ENCODE peak calls at places on chromosomes 5 and 9, in six cellular contexts. C is stomach, R is heart right ventricle, P is OCI-LY7, X is vagina, L is ovary. M is an unnamed sample. For H3K4me1, the result is how much of the 10 kb centered on the place peaks cover.

GRCh38 chr5:21802869-21803490 is 1050.2 kb downstream of the CDH12 start:
- DNase-seq in C (no peak), R (no peak), P (peak), X (no peak), L (no peak), M (no peak)

GRCh38 chr9:33785914-33786313 is 9.4 kb upstream of the PRSS3 start:
- DNase-seq in C (no peak), R (no peak), P (peak), X (no peak), L (no peak), M (no peak)

GRCh38 chr9:133457233-133457632 is 2.5 kb upstream of the CACFD1 start:
- DNase-seq in C (no peak), R (no peak), P (peak), X (no peak), L (no peak), M (no peak)

GRCh38 chr9:109440797-109441287 is 57.3 kb downstream of the PTPN3 start:
- DNase-seq in C (peak), R (peak), P (peak), X (no peak), L (peak), M (peak)

GRCh38 chr5:150256416-150257064 is 33.0 kb downstream of the CAMK2A start:
- DNase-seq in C (no peak), R (no peak), P (no peak), X (no peak), L (no peak), M (no peak)

GRCh38 chr5:96975656-96976055 is 39.8 kb downstream of the LNPEP start:
- DNase-seq in C (no peak), R (no peak), P (no peak), X (no peak), L (no peak), M (no peak)

GRCh38 chr5:124888622-124889521 is 142.4 kb upstream of the ZNF608 start:
- DNase-seq in C (no peak), R (no peak), P (no peak), X (no peak), L (no peak), M (no peak)

GRCh38 chr5:68368280-68368679 is 152.7 kb downstream of the PIK3R1 start:
- DNase-seq in C (no peak), R (no peak), P (no peak), X (no peak), L (no peak), M (no peak)

GRCh38 chr5:159050408-159051091 is 49.2 kb downstream of the EBF1 start:
- DNase-seq in C (no peak), R (peak), P (peak), X (no peak), L (no peak), M (peak)

GRCh38 chr5:73451218-73452130 is 2.9 kb upstream of the FOXD1 start:
- DNase-seq in C (peak), R (peak), P (peak), X (no peak), L (no peak), M (peak)

GRCh38 chr5:164345173-164345572 is 839.8 kb downstream of the MAT2B start:
- DNase-seq in C (no peak), R (peak), P (no peak), X (no peak), L (no peak), M (peak)

GRCh38 chr9:37574996-37575395 is 1.2 kb downstream of the FBXO10 start:
- DNase-seq in C (no peak), R (no peak), P (no peak), X (no peak), L (no peak), M (no peak)
- H3K4me3 ChIP-seq in C (peak), R (no peak), P (peak), X (peak), L (peak), M (peak)

GRCh38 chr9:4081948-4082347 is 217.9 kb downstream of the GLIS3 start:
- DNase-seq in C (no peak), R (no peak), P (no peak), X (no peak), L (no peak), M (no peak)
- H3K27ac ChIP-seq in C (no peak), R (no peak), P (no peak), X (no peak), L (no peak), M (no peak)

GRCh38 chr9:136683173-136683745 is 4.0 kb downstream of the AGPAT2 start:
- DNase-seq in C (no peak), R (no peak), P (no peak), X (no peak), L (no peak), M (no peak)

GRCh38 chr9:136682710-136683109 is 4.5 kb downstream of the AGPAT2 start:
- DNase-seq in C (no peak), R (no peak), P (no peak), X (no peak), L (no peak), M (no peak)

GRCh38 chr9:136684339-136684738 is 2.9 kb downstream of the AGPAT2 start:
- DNase-seq in C (no peak), R (no peak), P (no peak), X (no peak), L (no peak), M (no peak)

GRCh38 chr9:136684799-136685198 is 2.5 kb downstream of the AGPAT2 start:
- DNase-seq in C (no peak), R (no peak), P (no peak), X (no peak), L (no peak), M (peak)

GRCh38 chr9:136683755-136684154 is 3.5 kb downstream of the AGPAT2 start:
- DNase-seq in C (no peak), R (no peak), P (no peak), X (no peak), L (no peak), M (peak)
- H3K4me1 ChIP-seq in C (half or more), R (half or more), P (under half), X (under half), L (under half), M (under half)

DNA sequence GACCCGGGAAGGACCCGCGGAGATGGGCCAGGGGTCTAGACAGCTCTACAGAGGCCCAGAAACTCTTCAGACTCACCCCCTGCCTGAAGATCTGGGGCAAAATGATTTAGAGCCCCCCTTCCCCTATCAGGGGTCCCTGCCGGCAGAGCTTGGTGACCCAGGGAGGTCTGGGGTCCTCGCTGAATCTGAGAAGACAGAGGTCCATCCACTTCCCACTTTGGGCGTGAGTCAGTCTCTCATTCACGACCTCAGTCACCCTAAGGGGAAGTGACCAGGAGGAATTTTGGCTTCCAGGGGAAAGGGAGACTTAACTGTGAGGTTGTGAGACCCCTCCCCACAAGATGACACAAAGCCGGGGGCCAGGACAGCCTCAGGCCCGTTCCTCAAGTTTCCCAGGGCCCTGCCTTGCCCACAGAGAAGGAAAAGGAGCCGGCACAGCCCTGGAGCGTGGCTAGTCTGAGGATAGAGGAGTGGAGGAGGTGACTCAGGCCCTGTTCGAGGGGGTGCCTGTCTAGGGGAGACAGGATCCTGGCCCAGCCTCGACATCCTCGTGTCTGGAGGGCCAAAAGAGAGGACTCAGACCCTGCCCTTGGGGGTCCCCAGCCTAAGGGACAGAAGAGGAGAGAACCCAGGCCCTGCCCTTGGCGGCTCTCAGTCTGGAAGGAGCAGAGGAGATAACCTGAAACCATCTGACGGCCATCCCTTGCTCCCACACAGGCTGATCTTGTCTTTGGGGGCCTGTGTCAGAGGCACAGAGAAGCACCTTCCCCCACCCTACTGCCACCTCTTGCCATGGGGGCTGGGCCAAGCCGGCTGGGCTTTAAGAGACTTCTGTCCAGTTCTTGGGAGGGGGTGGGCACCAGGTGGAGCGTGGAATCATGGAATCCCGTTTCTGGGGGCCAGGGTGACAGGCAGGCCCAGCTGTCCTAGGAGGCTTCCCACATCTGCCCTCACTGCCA is 885 bp downstream of the PDLIM4 start:
- DNase-seq in C (no peak), R (peak), P (no peak), X (no peak), L (peak), M (peak)
- H3K4me3 ChIP-seq in C (peak), R (peak), P (no peak), X (peak), L (peak), M (peak)

DNA sequence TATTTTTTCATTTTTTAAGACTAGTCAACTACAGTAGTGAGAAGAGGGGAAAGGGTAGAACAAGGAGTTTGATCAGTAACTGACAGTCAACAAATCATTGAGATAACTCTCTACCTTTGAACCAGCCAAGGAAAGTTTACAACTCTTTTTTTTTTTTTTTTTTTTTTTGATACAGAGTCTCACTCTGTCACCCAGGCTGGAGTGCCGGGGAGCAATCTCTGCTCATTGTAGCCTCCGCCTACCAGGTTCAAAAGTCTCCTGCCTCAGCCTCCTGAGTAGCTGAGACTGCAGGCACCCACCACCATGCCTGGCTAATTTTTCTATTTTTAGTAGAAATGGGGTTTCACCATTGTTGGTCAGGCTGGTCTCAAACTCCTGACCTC is 9.0 kb upstream of the DUSP1 start:
- DNase-seq in C (no peak), R (no peak), P (no peak), X (no peak), L (no peak), M (no peak)
- H3K27ac ChIP-seq in C (no peak), R (no peak), P (no peak), X (no peak), L (no peak), M (no peak)

DNA sequence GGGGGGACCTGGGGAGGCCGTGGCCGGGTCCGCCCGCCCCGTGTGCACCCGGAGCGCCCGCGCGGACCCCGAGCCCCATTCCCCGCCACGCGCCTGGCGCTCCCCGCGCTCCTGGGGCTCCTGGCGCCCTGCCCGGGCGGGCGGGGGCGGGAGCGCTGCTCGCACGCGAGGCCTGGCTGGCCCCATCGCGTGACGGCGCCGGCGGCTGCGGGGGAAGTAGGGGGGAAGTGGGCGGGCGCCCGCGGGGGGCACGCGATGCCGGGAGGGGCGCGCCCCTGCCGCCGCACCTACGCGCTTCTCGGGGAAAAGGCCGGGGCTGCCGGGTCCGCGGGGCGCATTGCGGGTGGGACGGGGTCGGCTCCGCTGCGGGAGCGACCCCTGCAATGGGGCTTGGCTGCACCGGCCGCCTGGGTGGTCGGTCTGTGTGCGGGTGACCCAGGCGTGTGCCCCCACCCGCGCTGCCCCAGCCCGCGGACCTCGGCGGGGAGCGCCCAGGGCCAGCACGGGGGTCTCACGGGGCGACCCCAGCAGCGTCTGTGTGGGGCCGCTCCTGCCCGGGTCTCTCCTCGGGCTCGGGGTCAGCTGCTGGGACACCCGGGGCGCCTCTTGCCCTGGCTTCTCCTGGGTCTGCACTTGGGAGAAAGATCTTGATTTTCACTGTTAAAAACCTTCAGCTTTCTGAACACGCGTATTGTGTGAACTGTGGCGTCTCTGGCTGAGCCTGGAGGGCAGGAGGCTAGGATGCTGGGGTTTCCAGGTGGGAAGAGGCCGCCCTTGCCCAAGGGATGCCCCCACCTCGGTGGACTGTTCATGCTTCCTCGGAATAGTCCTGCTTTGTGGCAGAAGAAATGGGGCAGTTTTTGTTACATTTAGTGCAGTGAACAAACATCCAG is 52.4 kb downstream of the AHRR start:
- DNase-seq in C (peak), R (peak), P (no peak), X (peak), L (peak), M (no peak)
- H3K4me1 ChIP-seq in C (under half), R (under half), P (under half), X (under half), L (under half), M (under half)

GRCh38 chr9:136551401-136552116 is 5.7 kb upstream of the NOTCH1 start:
- DNase-seq in C (peak), R (peak), P (peak), X (no peak), L (peak), M (peak)

GRCh38 chr9:136553581-136553980 is 7.7 kb upstream of the NOTCH1 start:
- DNase-seq in C (no peak), R (no peak), P (no peak), X (no peak), L (no peak), M (no peak)

GRCh38 chr9:136550439-136551085 is 4.7 kb upstream of the NOTCH1 start:
- DNase-seq in C (no peak), R (no peak), P (no peak), X (no peak), L (no peak), M (no peak)

GRCh38 chr9:136554870-136555269 is 9.0 kb upstream of the NOTCH1 start:
- DNase-seq in C (no peak), R (no peak), P (no peak), X (no peak), L (no peak), M (no peak)

GRCh38 chr9:136552117-136552685 is 6.4 kb upstream of the NOTCH1 start:
- DNase-seq in C (no peak), R (no peak), P (peak), X (no peak), L (no peak), M (no peak)
- H3K4me3 ChIP-seq in C (peak), R (no peak), P (no peak), X (peak), L (no peak), M (no peak)

DNA sequence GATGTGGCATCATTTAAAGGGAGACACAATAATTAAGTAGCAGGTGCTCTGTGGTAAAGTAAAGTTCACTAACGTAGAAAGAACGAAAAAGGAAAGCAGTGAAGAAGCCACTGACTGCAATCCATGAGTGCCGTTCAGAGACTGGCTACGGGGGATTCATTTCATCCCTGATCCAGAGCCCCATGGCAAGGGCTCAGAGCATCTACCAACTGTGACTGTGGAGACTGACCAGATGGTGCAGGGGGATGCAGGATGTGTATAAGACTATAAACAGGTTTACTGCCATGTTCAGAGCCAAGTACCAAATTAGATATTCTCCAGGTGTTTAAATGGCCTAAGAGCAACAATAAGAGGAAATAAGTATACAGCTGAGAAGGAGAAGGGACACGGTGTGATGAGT is 47.7 kb downstream of the MARCHF11 start:
- DNase-seq in C (no peak), R (no peak), P (no peak), X (no peak), L (no peak), M (no peak)
- H3K27ac ChIP-seq in C (no peak), R (no peak), P (no peak), X (no peak), L (no peak), M (no peak)

M was measured in right cardiac atrium.